ENCODE peak calls at places on chromosomes 6 and 20, in ten cellular contexts. P, X, R, J, N, B, Y, Q, K and W are unnamed samples.

GRCh38 chr20:38441916-38442315 is 6.8 kb upstream of the SNHG17 start:
- DNase-seq in P (no peak), X (no peak), R (no peak), J (no peak), N (no peak), B (no peak), Y (no peak), Q (no peak), K (no peak), W (no peak)

GRCh38 chr20:24118781-24119175 is 130.2 kb upstream of the GGTLC1 start:
- DNase-seq in P (peak; percentile 66), X (peak; percentile 90), R (peak; percentile 52), J (no peak), N (no peak), B (no peak), Y (no peak), Q (no peak), K (no peak), W (no peak)

GRCh38 chr6:51684038-51684437 is 403.4 kb downstream of the PKHD1 start:
- DNase-seq in P (no peak), X (no peak), R (no peak), J (no peak), N (no peak), B (no peak), Y (no peak), Q (no peak), K (no peak), W (no peak)

GRCh38 chr6:77403424-77403823 is 59.9 kb downstream of the HTR1B start:
- DNase-seq in P (peak; percentile 45), X (no peak), R (no peak), J (no peak), N (no peak), B (no peak), Y (no peak), Q (no peak), K (no peak), W (peak; percentile 65)

GRCh38 chr6:47004458-47004857 is 37.7 kb downstream of the ADGRF1 start:
- DNase-seq in P (peak; percentile 31), X (no peak), R (no peak), J (no peak), N (no peak), B (no peak), Y (no peak), Q (no peak), K (no peak), W (no peak)

GRCh38 chr6:47168176-47168575 is 126.0 kb upstream of the ADGRF1 start:
- DNase-seq in P (peak; percentile 96), X (no peak), R (peak; percentile 89), J (no peak), N (no peak), B (no peak), Y (no peak), Q (peak; percentile 53), K (no peak), W (peak; percentile 95)

GRCh38 chr6:44333273-44333919 is 9.1 kb upstream of the SPATS1 start:
- DNase-seq in P (no peak), X (no peak), R (no peak), J (no peak), N (no peak), B (no peak), Y (no peak), Q (no peak), K (no peak), W (no peak)

GRCh38 chr6:166488081-166488685 is 98.3 kb downstream of the RAMACL start:
- DNase-seq in P (peak; percentile 72), X (peak; percentile 99), R (peak; percentile 94), J (peak; percentile 67), N (peak; percentile 31), B (peak; percentile 75), Y (peak; percentile 40), Q (no peak), K (peak; percentile 33), W (peak; percentile 60)

GRCh38 chr6:131954775-131955107 is 3.6 kb upstream of the CCN2 start:
- DNase-seq in P (peak; percentile 99), X (peak; percentile 98), R (peak; percentile 82), J (no peak), N (peak; percentile 75), B (no peak), Y (no peak), Q (peak; percentile 80), K (no peak), W (peak; percentile 99)

GRCh38 chr6:148407372-148407771 is 64.7 kb downstream of the SASH1 start:
- DNase-seq in P (peak; percentile 88), X (peak; percentile 97), R (no peak), J (no peak), N (no peak), B (no peak), Y (no peak), Q (no peak), K (no peak), W (peak; percentile 87)

GRCh38 chr6:140138311-140138994 is 764.0 kb upstream of the CITED2 start:
- DNase-seq in P (no peak), X (peak; percentile 70), R (no peak), J (no peak), N (no peak), B (no peak), Y (no peak), Q (no peak), K (no peak), W (no peak)

GRCh38 chr20:52945862-52946522 is 26.2 kb upstream of the TSHZ2 start:
- DNase-seq in P (no peak), X (no peak), R (no peak), J (no peak), N (no peak), B (no peak), Y (no peak), Q (no peak), K (no peak), W (no peak)

GRCh38 chr6:35582315-35582714 is 69.6 kb upstream of the TULP1 start:
- DNase-seq in P (no peak), X (no peak), R (no peak), J (no peak), N (no peak), B (no peak), Y (peak; percentile 93), Q (no peak), K (no peak), W (no peak)

GRCh38 chr6:38142178-38142902 is 322.8 kb downstream of the ZFAND3 start:
- DNase-seq in P (no peak), X (no peak), R (no peak), J (no peak), N (no peak), B (no peak), Y (no peak), Q (no peak), K (no peak), W (no peak)

GRCh38 chr6:109059591-109060021 is 35.0 kb downstream of the SESN1 start:
- DNase-seq in P (peak; percentile 72), X (peak; percentile 95), R (no peak), J (no peak), N (no peak), B (no peak), Y (no peak), Q (no peak), K (no peak), W (peak; percentile 37)

DNA sequence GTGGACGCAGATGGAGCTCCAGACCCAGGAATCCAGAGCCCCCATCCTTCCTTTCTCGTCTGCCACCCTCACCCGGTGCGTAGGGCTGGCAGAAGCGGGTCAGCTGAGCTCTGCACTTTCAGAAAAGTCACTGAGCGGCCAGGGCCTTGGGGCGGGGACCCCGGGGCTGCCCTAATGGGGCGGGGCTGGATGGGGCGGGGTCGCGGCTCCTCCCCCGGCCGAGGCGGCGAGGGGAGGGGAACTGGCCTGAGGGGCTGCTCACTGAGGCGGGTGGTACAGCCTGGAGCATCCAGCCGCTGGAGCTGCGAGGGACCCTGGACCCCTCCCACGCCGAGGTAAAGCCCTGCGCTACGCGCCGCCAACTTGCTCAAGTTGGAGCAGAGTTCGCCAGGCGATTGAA is at the start of the genes DEFB124 and REM1:
- DNase-seq in P (no peak), X (no peak), R (no peak), J (no peak), N (no peak), B (no peak), Y (no peak), Q (no peak), K (no peak), W (no peak)
- H3K27ac ChIP-seq in P (no peak within 1 kb of the TSS), X (no peak within 1 kb of the TSS), R (no peak within 1 kb of the TSS), J (no peak within 1 kb of the TSS), N (no peak within 1 kb of the TSS), B (no peak within 1 kb of the TSS), Y (no peak within 1 kb of the TSS), Q (no peak within 1 kb of the TSS), K (peak within 1 kb of the TSS; percentile 61), W (no peak within 1 kb of the TSS)

GRCh38 chr6:169372616-169373015 is 119.0 kb upstream of the THBS2 start:
- DNase-seq in P (no peak), X (no peak), R (no peak), J (no peak), N (no peak), B (no peak), Y (no peak), Q (no peak), K (no peak), W (no peak)

GRCh38 chr6:169370666-169371343 is 117.2 kb upstream of the THBS2 start:
- DNase-seq in P (peak; percentile 46), X (no peak), R (no peak), J (no peak), N (no peak), B (no peak), Y (no peak), Q (no peak), K (no peak), W (no peak)

GRCh38 chr6:169370054-169370453 is 116.4 kb upstream of the THBS2 start:
- DNase-seq in P (peak; percentile 38), X (no peak), R (no peak), J (no peak), N (no peak), B (no peak), Y (no peak), Q (no peak), K (no peak), W (no peak)

GRCh38 chr6:169368200-169368599 is 114.6 kb upstream of the THBS2 start:
- DNase-seq in P (no peak), X (no peak), R (no peak), J (no peak), N (no peak), B (no peak), Y (no peak), Q (no peak), K (no peak), W (no peak)

GRCh38 chr6:169371344-169372144 is 117.9 kb upstream of the THBS2 start:
- DNase-seq in P (peak; percentile 38), X (no peak), R (peak; percentile 65), J (no peak), N (no peak), B (no peak), Y (no peak), Q (peak; percentile 53), K (no peak), W (no peak)
- H3K4me3 ChIP-seq in P (no peak overlapping the region), X (no peak overlapping the region), R (no peak overlapping the region), J (no peak overlapping the region), N (no peak overlapping the region), B (no peak overlapping the region), Y (no peak overlapping the region), Q (no peak overlapping the region), K (no peak overlapping the region), W (no peak overlapping the region)

GRCh38 chr6:7111095-7111690 is 3.4 kb downstream of the RREB1 start:
- DNase-seq in P (no peak), X (no peak), R (no peak), J (no peak), N (no peak), B (no peak), Y (no peak), Q (no peak), K (no peak), W (no peak)
- H3K27ac ChIP-seq in P (peak overlapping the region; percentile 36), X (no peak overlapping the region), R (no peak overlapping the region), J (no peak overlapping the region), N (no peak overlapping the region), B (no peak overlapping the region), Y (no peak overlapping the region), Q (no peak overlapping the region), K (no peak overlapping the region), W (no peak overlapping the region)

GRCh38 chr6:127606131-127606562 is 29.2 kb downstream of the C6orf58 start:
- DNase-seq in P (peak; percentile 50), X (peak; percentile 11), R (peak; percentile 54), J (no peak), N (no peak), B (no peak), Y (peak; percentile 63), Q (peak; percentile 47), K (no peak), W (peak; percentile 44)
- H3K4me3 ChIP-seq in P (no peak overlapping the region), X (no peak overlapping the region), R (no peak overlapping the region), J (no peak overlapping the region), N (no peak overlapping the region), B (no peak overlapping the region), Y (no peak overlapping the region), Q (no peak overlapping the region), K (no peak overlapping the region), W (no peak overlapping the region)